ENCODE peak calls at places on chromosomes 12 and 14, in five cellular contexts. U is sigmoid colon, I is ovary, N is pancreas, M is right cardiac atrium. P is an unnamed sample.

GRCh38 chr12:65776994-65777393 is 47.3 kb upstream of the HMGA2 start:
- DNase-seq in U (no peak), I (no peak), N (no peak), M (no peak), P (no peak)

GRCh38 chr12:52925717-52926595 is 21.1 kb upstream of the KRT8 start:
- DNase-seq in U (no peak), I (no peak), N (peak), M (no peak), P (no peak)

GRCh38 chr12:64608901-64609542 is 1.3 kb upstream of the RASSF3 start:
- DNase-seq in U (no peak), I (peak), N (no peak), M (no peak), P (peak)

GRCh38 chr14:105879867-105880561 is 353.6 kb downstream of the TMEM121 start:
- DNase-seq in U (peak), I (peak), N (peak), M (peak), P (no peak)

GRCh38 chr12:105107176-105107496 is 395 bp upstream of the WASHC4 start:
- DNase-seq in U (peak), I (no peak), N (no peak), M (no peak), P (no peak)

GRCh38 chr14:103522649-103523582 is at the start of gene CKB:
- DNase-seq in U (peak), I (peak), N (peak), M (peak), P (peak)

GRCh38 chr12:85076688-85077430 is 40.7 kb downstream of the LRRIQ1 start:
- DNase-seq in U (no peak), I (no peak), N (no peak), M (no peak), P (peak)

GRCh38 chr14:32576088-32576795 is 247.1 kb downstream of the AKAP6 start:
- DNase-seq in U (peak), I (peak), N (peak), M (no peak), P (peak)

GRCh38 chr12:100199347-100200136 is 1.1 kb upstream of the ACTR6 start:
- DNase-seq in U (peak), I (peak), N (peak), M (peak), P (peak)

GRCh38 chr14:24535737-24536136 is 27.7 kb upstream of the CMA1 start:
- DNase-seq in U (no peak), I (no peak), N (no peak), M (no peak), P (no peak)

GRCh38 chr12:67632005-67632404 is 16.5 kb upstream of the DYRK2 start:
- DNase-seq in U (no peak), I (no peak), N (no peak), M (no peak), P (no peak)

GRCh38 chr14:33516898-33517436 is 433.9 kb downstream of the EGLN3 start:
- DNase-seq in U (no peak), I (no peak), N (no peak), M (no peak), P (no peak)

GRCh38 chr12:66984962-66985361 is 284.2 kb upstream of the CAND1 start:
- DNase-seq in U (no peak), I (no peak), N (peak), M (no peak), P (no peak)

GRCh38 chr14:94390372-94391086 is 2.1 kb upstream of the SERPINA1 start:
- DNase-seq in U (peak), I (no peak), N (peak), M (peak), P (peak)

GRCh38 chr14:103520269-103520656 is 2.4 kb downstream of the CKB start:
- DNase-seq in U (no peak), I (no peak), N (no peak), M (peak), P (no peak)

GRCh38 chr14:99549684-99550083 is 54.3 kb downstream of the CCDC85C start:
- DNase-seq in U (no peak), I (no peak), N (no peak), M (no peak), P (peak)

GRCh38 chr12:9751204-9752144 is 9.2 kb downstream of the CD69 start:
- DNase-seq in U (no peak), I (no peak), N (no peak), M (no peak), P (peak)

GRCh38 chr12:5561843-5562242 is 129.9 kb downstream of the NTF3 start:
- DNase-seq in U (no peak), I (no peak), N (no peak), M (no peak), P (no peak)

GRCh38 chr12:95805864-95806669 is 15.5 kb upstream of the NTN4 start:
- DNase-seq in U (no peak), I (no peak), N (no peak), M (peak), P (no peak)

DNA sequence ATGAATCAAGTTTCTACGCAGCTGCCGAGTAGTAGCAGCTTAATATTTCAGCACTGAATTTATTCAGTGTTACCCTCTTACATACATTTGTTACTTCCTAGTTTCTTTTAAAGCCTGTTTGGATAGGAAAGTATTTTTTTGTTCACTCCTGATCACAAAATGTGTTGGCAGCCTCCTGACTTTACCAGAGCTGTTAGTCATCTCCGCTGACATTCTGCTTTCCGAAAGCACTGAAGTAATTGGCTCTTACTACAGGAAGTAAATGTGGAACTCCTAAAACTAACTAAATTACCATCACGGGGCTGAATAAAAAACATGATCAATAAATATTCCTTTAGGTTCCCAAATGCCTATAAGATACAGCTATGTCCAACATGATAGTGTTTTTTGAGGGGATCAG is 225.5 kb downstream of the EPS8 start:
- DNase-seq in U (no peak), I (no peak), N (no peak), M (no peak), P (peak)
- H3K4me3 ChIP-seq in U (peak), I (peak), N (peak), M (peak), P (no peak)

GRCh38 chr12:110038741-110039084 is 9.6 kb downstream of the C12orf76 start:
- DNase-seq in U (no peak), I (no peak), N (no peak), M (no peak), P (no peak)
- H3K4me3 ChIP-seq in U (no peak), I (no peak), N (no peak), M (no peak), P (no peak)

DNA sequence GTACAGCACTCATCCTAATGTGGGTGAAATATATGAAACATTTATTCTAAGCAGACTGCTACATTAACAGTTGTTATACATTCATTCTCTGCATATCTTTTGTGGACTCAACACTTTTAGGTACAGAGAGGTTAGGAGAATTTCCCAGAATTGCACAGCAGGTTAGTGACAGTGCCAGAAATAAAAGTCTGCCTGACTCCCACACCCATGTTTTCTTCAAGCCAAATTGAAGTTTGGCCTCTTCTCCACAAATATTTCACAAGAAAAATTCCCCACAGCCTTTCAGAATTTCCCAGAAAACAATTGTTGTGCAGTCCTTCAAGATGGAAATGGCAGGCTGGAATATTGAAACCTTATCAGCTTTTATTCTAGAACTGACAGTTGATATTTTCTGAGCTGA is 464.8 kb downstream of the RAD51B start:
- DNase-seq in U (no peak), I (no peak), N (no peak), M (no peak), P (no peak)
- H3K4me3 ChIP-seq in U (no peak), I (no peak), N (no peak), M (no peak), P (no peak)

GRCh38 chr12:47817272-47818006 is 2.3 kb downstream of the HDAC7 start:
- DNase-seq in U (peak), I (no peak), N (no peak), M (no peak), P (no peak)

GRCh38 chr12:47819544-47819901 is 180 bp downstream of the HDAC7 start:
- DNase-seq in U (no peak), I (no peak), N (no peak), M (no peak), P (no peak)

GRCh38 chr12:47818701-47819543 is 781 bp downstream of the HDAC7 start:
- DNase-seq in U (peak), I (peak), N (peak), M (peak), P (no peak)

GRCh38 chr12:47818007-47818376 is 1.7 kb downstream of the HDAC7 start:
- DNase-seq in U (no peak), I (no peak), N (no peak), M (no peak), P (no peak)

DNA sequence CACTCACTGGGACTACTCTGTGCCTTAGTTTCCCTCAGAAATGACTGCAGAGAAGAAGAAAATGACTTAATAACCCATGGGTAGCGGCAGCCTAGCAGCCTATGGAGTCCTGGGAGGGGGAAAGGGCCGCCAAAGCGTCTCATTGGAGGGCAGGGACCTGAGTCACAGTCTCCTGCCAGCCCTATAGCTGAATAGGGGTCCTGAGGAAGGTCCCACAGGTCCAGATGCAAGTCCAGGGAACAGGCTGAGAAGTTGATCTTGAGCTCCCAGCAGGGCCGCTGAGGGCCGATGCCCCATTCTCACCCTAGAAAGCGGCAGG is 1.4 kb downstream of the HDAC7 start:
- DNase-seq in U (no peak), I (no peak), N (no peak), M (no peak), P (no peak)
- H3K4me3 ChIP-seq in U (peak), I (peak), N (peak), M (peak), P (peak)

GRCh38 chr14:67267929-67268328 is 26.7 kb downstream of the PALS1 start:
- DNase-seq in U (no peak), I (no peak), N (no peak), M (no peak), P (no peak)
- H3K4me3 ChIP-seq in U (peak), I (no peak), N (no peak), M (no peak), P (no peak)

DNA sequence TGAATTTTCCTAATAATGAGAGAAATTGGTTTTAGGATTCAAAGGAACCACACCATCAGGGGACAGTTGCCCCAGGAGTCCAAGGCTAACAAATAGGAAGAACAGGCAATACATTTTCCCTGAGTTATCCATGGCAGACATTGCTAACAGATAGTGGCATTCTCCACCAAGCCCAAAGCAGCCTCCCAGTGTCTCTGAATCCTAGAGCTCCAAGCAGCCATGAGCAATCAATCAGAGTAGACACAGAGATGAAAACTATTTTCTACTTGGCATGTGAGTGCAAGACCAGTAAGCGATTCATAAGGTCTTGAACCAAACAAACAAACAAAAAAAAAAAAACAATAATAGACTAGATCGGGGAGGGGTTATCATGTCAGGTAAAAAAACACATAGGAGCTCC is 515.7 kb downstream of the MED13L start:
- DNase-seq in U (no peak), I (no peak), N (no peak), M (no peak), P (no peak)
- H3K4me3 ChIP-seq in U (no peak), I (no peak), N (no peak), M (no peak), P (no peak)

GRCh38 chr14:69441948-69442347 is 42.6 kb upstream of the PLEKHD1 start:
- DNase-seq in U (no peak), I (no peak), N (no peak), M (no peak), P (no peak)
- H3K4me3 ChIP-seq in U (no peak), I (no peak), N (no peak), M (no peak), P (no peak)

P was measured in cardiac muscle cell.